ENCODE peak calls at places on chromosomes 12 and 14, in nine cellular contexts. B is body of pancreas; I is lung; W is CD8-positive, alpha-beta memory T cell; F is transverse colon; D is IMR-90; J is uterus; Z is breast epithelium; Q is RWPE2. T is an unnamed sample.
A peak's percentile ranks its signal among the peaks of the same experiment; 100 is the strongest.

GRCh38 chr14:28704153-28704552 is 62.4 kb upstream of the FOXG1 start:
- DNase-seq in Z (no peak), I (no peak), W (no peak), J (no peak), D (no peak), F (no peak), Q (no peak), B (no peak), T (no peak)

GRCh38 chr12:106205208-106206069 is 42.4 kb downstream of the CKAP4 start:
- DNase-seq in F (no peak), I (no peak), B (peak; percentile 55), Q (no peak), W (no peak), Z (no peak), J (no peak), D (no peak), T (no peak)

GRCh38 chr14:101464984-101465794 is 96.1 kb upstream of the DIO3 start:
- DNase-seq in F (no peak), Q (peak; percentile 64), Z (no peak), W (no peak), J (no peak), D (no peak), B (no peak), I (no peak), T (no peak)

GRCh38 chr12:49338830-49339463 is 2.0 kb upstream of the C1QL4 start:
- DNase-seq in B (no peak), F (no peak), J (no peak), D (no peak), W (no peak), Z (no peak), Q (peak; percentile 13), I (no peak), T (no peak)

GRCh38 chr12:122946690-122947271 is 19.5 kb downstream of the ABCB9 start:
- DNase-seq in B (peak; percentile 63), D (peak; percentile 100), Z (peak; percentile 94), W (peak; percentile 46), J (peak; percentile 73), Q (peak; percentile 100), I (peak; percentile 83), F (peak; percentile 88), T (peak; percentile 99)

GRCh38 chr14:24806061-24806678 is 172.2 kb upstream of the GZMB start:
- DNase-seq in I (peak; percentile 63), Z (peak; percentile 72), J (peak; percentile 47), W (no peak), F (peak; percentile 89), Q (no peak), D (peak; percentile 45), B (peak; percentile 91), T (peak; percentile 41)

GRCh38 chr12:124592050-124592449 is 24.6 kb upstream of the NCOR2 start:
- DNase-seq in J (no peak), Z (no peak), Q (no peak), D (peak; percentile 73), F (no peak), W (no peak), B (no peak), I (no peak), T (peak; percentile 39)

GRCh38 chr12:98424726-98425401 is 90.5 kb upstream of the TMPO start:
- DNase-seq in Z (no peak), B (peak; percentile 83), I (peak; percentile 51), D (peak; percentile 73), Q (peak; percentile 76), F (peak; percentile 71), W (peak; percentile 8), J (peak; percentile 51), T (peak; percentile 84)

GRCh38 chr14:32150392-32150791 is 51.5 kb upstream of the RNU6-7 start:
- DNase-seq in Z (no peak), W (no peak), D (no peak), Q (no peak), B (no peak), F (no peak), J (no peak), I (no peak), T (no peak)

GRCh38 chr14:74979442-74980397 is 23.0 kb upstream of the EIF2B2 start:
- DNase-seq in Z (no peak), J (no peak), W (no peak), Q (peak; percentile 71), F (no peak), D (peak; percentile 36), I (no peak), B (no peak), T (no peak)

GRCh38 chr14:57371013-57371412 is 19.4 kb upstream of the NAA30 start:
- DNase-seq in J (no peak), Z (no peak), F (no peak), W (no peak), D (no peak), I (no peak), B (no peak), Q (no peak), T (no peak)

GRCh38 chr14:59570122-59570521 is 6.5 kb downstream of the CCDC175 start:
- DNase-seq in I (no peak), Q (no peak), J (no peak), F (no peak), Z (no peak), W (no peak), B (no peak), D (no peak), T (no peak)

GRCh38 chr12:96224219-96224615 is 30.0 kb downstream of the ELK3 start:
- DNase-seq in W (no peak), D (no peak), B (no peak), Q (no peak), J (peak; percentile 8), I (no peak), F (no peak), Z (no peak), T (no peak)

GRCh38 chr12:98544741-98545140 is 29.4 kb downstream of the TMPO start:
- DNase-seq in D (peak; percentile 8), B (no peak), J (no peak), Z (no peak), Q (no peak), I (no peak), W (no peak), F (no peak), T (no peak)

GRCh38 chr14:84988391-84988790 is 541.6 kb upstream of the FLRT2 start:
- DNase-seq in J (no peak), I (no peak), W (no peak), D (no peak), B (no peak), Q (no peak), Z (no peak), F (no peak), T (no peak)
- H3K36me3 ChIP-seq in J (no peaks in the 10 kb centered on the region), I (no peaks in the 10 kb centered on the region), W (no peaks in the 10 kb centered on the region), D (no peaks in the 10 kb centered on the region), B (no peaks in the 10 kb centered on the region), Q (no peaks in the 10 kb centered on the region), Z (no peaks in the 10 kb centered on the region), F (no peaks in the 10 kb centered on the region), T (no peaks in the 10 kb centered on the region)

DNA sequence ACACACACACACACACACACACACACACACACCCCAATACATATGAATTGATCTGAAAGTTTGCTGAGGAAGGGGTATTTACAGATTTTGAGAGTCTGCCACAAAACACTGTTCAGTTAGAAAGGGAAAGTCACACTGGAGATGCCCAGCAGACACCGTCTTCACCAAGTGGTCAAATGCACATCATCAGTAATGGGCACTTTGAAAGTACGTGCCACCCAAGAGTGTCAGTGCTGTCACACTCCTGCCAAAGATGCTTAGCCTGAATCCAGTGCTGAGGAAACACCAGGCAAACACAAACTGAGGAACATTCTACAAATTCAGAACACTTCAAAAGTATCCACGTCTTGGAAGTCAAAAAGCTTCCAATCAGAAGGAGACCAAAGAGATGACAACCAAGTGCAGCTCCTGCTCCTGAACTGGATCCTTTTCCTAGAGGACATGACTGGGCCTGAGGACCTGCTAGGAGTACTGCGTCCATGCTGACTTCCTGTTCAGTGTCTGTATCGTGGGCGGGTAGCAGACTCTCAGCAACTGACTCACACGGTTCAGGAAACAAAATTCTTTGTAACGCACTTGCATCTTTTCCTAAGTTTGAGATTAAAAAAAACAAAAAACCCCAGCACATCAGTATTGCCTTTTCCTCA is 18.6 kb downstream of the PSMC1 start:
- DNase-seq in F (no peak), B (no peak), J (no peak), W (no peak), I (no peak), Q (no peak), D (peak; percentile 78), Z (no peak), T (peak; percentile 88)
- H3K27ac ChIP-seq in F (peak overlapping the region; percentile 5), B (no peak overlapping the region), J (no peak overlapping the region), W (no peak overlapping the region), I (peak overlapping the region; percentile 53), Q (peak overlapping the region; percentile 27), D (no peak overlapping the region), Z (peak overlapping the region; percentile 65), T (peak overlapping the region; percentile 90)

DNA sequence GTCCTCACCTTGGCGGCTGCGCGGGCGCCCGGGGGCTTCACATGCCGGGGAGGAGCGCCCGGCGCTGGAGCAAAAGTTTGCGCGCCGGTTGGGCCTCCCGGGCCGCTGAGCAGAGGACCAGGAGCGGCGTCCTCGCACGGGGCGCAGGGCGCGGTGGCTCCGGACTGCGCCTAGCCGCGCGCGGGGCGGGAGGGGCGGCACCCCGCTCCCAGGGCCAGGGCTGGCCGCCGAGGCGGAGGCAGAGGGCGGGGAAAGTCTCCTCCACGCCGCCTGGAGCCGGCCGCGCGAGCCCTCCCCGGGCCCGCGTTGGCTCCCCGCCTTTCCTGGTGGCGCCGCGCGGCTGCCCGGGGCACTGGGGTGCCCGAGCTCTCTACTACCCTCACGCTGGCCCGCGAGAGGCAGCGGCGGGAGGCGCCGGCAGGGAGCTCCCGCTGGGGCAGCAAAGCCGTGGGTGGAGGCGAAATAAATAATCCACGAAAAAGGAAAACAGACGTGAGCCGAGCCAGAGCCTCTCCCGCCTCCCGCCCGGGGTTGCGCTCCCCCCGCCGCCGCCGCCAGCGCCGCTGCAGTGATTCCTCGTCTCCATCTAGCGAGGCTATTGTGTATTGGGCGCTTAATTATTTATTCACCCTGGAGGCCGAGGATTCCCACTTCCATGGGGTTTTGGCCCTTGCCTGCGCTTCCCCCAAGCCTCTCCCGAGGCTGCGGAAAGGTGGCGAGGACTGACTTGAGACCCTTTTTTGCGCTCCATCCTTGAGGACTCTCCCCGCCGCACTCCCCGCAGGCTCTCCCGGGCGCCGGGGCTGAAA is 476 bp upstream of the PRIMA1 start:
- DNase-seq in Q (no peak), B (no peak), D (no peak), F (peak; percentile 29), J (peak; percentile 74), Z (no peak), I (no peak), W (no peak), T (no peak)
- H3K36me3 ChIP-seq in Q (no peaks in the 10 kb centered on the region), B (no peaks in the 10 kb centered on the region), D (no peaks in the 10 kb centered on the region), F (no peaks in the 10 kb centered on the region), J (no peaks in the 10 kb centered on the region), Z (no peaks in the 10 kb centered on the region), I (no peaks in the 10 kb centered on the region), W (no peaks in the 10 kb centered on the region), T (no peaks in the 10 kb centered on the region)

GRCh38 chr12:1805441-1806081 is 14.8 kb upstream of the LRTM2 start:
- DNase-seq in Z (peak; percentile 47), Q (peak; percentile 58), J (no peak), W (no peak), I (no peak), F (no peak), B (no peak), D (no peak), T (no peak)

GRCh38 chr12:1807107-1807478 is 13.3 kb upstream of the LRTM2 start:
- DNase-seq in J (no peak), W (no peak), Q (peak; percentile 51), B (no peak), Z (no peak), D (no peak), F (no peak), I (no peak), T (no peak)

GRCh38 chr12:1803736-1804135 is 16.6 kb upstream of the LRTM2 start:
- DNase-seq in B (no peak), J (peak; percentile 9), Z (peak; percentile 6), F (peak; percentile 6), D (no peak), W (no peak), I (no peak), Q (peak; percentile 45), T (no peak)

GRCh38 chr12:1806301-1807106 is 13.9 kb upstream of the LRTM2 start:
- DNase-seq in D (no peak), I (no peak), Z (peak; percentile 30), F (no peak), W (no peak), J (no peak), B (no peak), Q (peak; percentile 48), T (no peak)

GRCh38 chr12:1804545-1805332 is 15.6 kb upstream of the LRTM2 start:
- DNase-seq in B (peak; percentile 75), J (peak; percentile 88), F (peak; percentile 90), I (peak; percentile 89), Q (peak; percentile 90), Z (peak; percentile 79), W (peak; percentile 75), D (peak; percentile 88), T (peak; percentile 89)
- H3K27ac ChIP-seq in B (no peak overlapping the region), J (no peak overlapping the region), F (no peak overlapping the region), I (no peak overlapping the region), Q (no peak overlapping the region), Z (no peak overlapping the region), W (no peak overlapping the region), D (peak overlapping the region; percentile 12), T (no peak overlapping the region)